ENCODE peak calls at places on chromosomes 2 and 18, in five cellular contexts. S is heart right ventricle, D is nephron progenitor cell, G is heart left ventricle, N is omental fat pad. L is an unnamed sample.

GRCh38 chr18:51619283-51619682 is 421.8 kb upstream of the MEX3C start:
- DNase-seq in S (no peak), D (no peak), G (no peak), N (no peak), L (no peak)

GRCh38 chr18:64678048-64678447 is 529.2 kb upstream of the LINC00305 start:
- DNase-seq in S (no peak), D (no peak), G (no peak), N (no peak), L (no peak)

GRCh38 chr2:182767578-182767977 is 51.5 kb downstream of the DNAJC10 start:
- DNase-seq in S (no peak), D (no peak), G (no peak), N (no peak), L (no peak)

GRCh38 chr2:174643356-174643755 is 45.8 kb upstream of the WIPF1 start:
- DNase-seq in S (no peak), D (no peak), G (no peak), N (no peak), L (no peak)

GRCh38 chr18:50847192-50847591 is 27.4 kb upstream of the MRO start:
- DNase-seq in S (no peak), D (no peak), G (no peak), N (no peak), L (no peak)

GRCh38 chr2:82526267-82526666 is 1932.8 kb downstream of the SUCLG1 start:
- DNase-seq in S (no peak), D (no peak), G (no peak), N (no peak), L (no peak)

GRCh38 chr18:5824370-5824984 is 70.8 kb downstream of the TMEM200C start:
- DNase-seq in S (no peak), D (no peak), G (no peak), N (no peak), L (no peak)

GRCh38 chr2:158539176-158539895 is 82.6 kb downstream of the PKP4 start:
- DNase-seq in S (no peak), D (no peak), G (no peak), N (no peak), L (no peak)

DNA sequence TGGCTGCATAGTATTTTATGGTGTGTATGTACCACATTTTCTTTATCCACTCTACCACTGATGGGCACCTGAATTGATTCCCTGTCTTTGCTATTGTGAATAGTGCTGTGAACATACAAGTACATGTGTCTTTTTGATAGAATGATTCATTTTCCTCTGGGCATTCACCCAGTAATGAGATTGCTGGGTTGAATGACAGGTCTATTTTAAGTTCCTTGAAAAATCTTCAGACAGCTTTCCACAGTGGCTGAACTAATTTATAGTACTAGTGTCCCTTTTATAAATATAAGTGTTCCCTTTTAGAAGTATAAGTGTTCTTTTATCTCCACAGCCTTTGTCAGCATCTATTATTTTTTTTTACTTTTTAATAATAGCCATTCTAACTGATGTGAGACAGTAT is 303.9 kb upstream of the EPHA4 start:
- DNase-seq in S (no peak), D (no peak), G (no peak), N (no peak), L (no peak)
- TF ChIP-seq CTCF in S (no peak), D (no peak), G (no peak), N (no peak), L (no peak)

GRCh38 chr2:236526459-236527197 is 43.0 kb upstream of the ACKR3 start:
- DNase-seq in S (no peak), D (peak; percentile 29), G (no peak), N (no peak), L (no peak)
- TF ChIP-seq CTCF in S (no peak), D (peak; percentile 24), G (no peak), N (no peak), L (no peak)

GRCh38 chr2:202072226-202072625 is 829 bp upstream of the KIAA2012 start:
- DNase-seq in S (no peak), D (no peak), G (no peak), N (no peak), L (no peak)
- TF ChIP-seq CTCF in S (no peak), D (peak; percentile 41), G (no peak), N (no peak), L (no peak)

GRCh38 chr2:234292955-234293228 is 204.0 kb downstream of the ARL4C start:
- DNase-seq in S (no peak), D (no peak), G (no peak), N (no peak), L (no peak)

GRCh38 chr2:234290671-234291070 is 206.2 kb downstream of the ARL4C start:
- DNase-seq in S (no peak), D (no peak), G (no peak), N (no peak), L (no peak)

GRCh38 chr2:234291765-234292204 is 205.1 kb downstream of the ARL4C start:
- DNase-seq in S (peak; percentile 33), D (peak; percentile 38), G (peak; percentile 42), N (no peak), L (no peak)

GRCh38 chr2:234292205-234292954 is 204.5 kb downstream of the ARL4C start:
- DNase-seq in S (no peak), D (no peak), G (no peak), N (no peak), L (no peak)

DNA sequence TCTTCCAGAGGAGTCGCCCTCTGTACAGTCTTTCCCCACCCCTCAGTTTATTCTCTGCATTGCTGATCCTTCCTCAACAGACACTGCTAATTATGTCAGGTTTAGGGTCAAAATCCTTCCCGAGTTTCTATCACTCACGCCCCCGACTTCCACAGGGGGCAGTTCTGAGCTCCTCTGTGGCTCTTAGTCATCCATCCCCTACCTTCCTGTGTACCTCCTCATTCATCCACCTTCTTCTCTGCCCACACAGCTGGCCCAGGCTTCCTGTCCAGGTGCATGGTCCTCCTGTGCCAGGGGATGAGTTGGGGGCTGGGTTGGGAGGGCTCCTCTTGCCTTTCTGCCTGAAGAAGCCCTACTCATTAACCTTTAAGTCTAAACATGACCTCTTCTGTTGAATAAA is 202.9 kb downstream of the ARL4C start:
- DNase-seq in S (no peak), D (no peak), G (no peak), N (no peak), L (no peak)
- TF ChIP-seq CTCF in S (no peak), D (no peak), G (no peak), N (no peak), L (no peak)

DNA sequence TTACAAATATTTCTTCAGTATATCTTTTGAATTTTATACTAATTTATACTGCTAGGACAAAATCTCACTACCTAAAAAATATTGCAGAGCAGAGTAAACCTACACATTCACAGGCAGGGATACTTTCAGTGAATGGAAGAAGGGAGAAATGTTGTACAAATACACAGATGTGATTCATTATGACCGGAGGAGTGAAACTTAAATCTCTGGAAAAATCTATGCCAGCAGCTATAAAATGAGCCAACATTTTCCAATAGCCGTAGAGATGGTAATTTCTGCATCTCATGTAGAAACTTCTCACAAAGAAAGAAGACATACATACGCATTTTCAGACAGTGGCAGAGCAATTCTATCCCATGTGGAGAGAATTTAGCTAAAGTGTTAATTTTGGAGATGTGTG is 54.8 kb downstream of the KCNS3 start:
- DNase-seq in S (no peak), D (no peak), G (no peak), N (no peak), L (no peak)
- TF ChIP-seq CTCF in S (no peak), D (no peak), G (no peak), N (no peak), L (no peak)

DNA sequence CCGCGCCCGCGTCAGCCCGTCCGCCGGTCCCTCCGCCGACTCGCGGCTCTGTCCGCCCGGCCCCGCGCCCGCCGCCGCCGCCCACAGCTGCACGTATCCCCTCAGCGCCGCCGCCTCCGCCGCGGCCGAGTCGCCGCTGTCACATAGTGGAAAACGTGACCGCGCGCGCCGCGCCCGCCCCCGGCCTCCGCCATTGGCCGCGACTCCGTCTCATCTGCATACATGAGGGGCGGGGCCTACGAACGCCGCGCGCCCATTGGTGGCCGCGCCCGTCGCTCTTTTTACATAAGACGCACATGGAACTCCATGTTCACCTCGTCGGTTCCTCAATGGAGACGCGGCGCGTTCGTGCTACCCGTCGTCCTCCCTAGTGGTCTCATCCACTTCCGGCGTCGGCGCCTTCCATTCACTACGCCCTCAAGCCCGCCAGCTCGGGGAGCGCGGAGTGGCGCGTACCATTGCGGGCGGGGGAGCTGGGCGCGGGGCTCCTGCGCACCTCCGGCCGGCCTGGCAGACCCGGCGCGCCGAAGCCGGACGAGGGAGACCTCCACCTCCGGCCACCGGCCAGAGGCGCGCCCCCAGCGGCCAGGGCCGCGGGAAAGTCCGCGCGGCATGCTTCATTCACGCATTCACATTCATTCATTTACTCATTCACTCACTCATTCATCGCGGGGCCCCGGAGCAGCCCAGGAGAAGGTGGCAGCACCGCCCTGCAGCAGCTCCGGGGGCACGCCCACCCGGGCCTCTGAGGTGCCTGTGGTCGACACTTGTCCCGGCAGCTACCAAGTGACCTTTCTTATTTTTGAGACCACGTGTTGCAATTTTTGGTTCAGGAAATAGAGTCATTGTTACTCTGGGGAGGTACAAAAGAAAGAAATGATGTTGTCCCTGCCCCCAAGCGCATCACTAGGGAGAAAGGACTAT is 502 bp upstream of the PER2 start:
- DNase-seq in S (peak; percentile 99), D (peak; percentile 99), G (peak; percentile 99), N (peak; percentile 99), L (peak; percentile 95)
- TF ChIP-seq CTCF in S (no peak), D (peak; percentile 39), G (peak; percentile 37), N (peak; percentile 39), L (no peak)

DNA sequence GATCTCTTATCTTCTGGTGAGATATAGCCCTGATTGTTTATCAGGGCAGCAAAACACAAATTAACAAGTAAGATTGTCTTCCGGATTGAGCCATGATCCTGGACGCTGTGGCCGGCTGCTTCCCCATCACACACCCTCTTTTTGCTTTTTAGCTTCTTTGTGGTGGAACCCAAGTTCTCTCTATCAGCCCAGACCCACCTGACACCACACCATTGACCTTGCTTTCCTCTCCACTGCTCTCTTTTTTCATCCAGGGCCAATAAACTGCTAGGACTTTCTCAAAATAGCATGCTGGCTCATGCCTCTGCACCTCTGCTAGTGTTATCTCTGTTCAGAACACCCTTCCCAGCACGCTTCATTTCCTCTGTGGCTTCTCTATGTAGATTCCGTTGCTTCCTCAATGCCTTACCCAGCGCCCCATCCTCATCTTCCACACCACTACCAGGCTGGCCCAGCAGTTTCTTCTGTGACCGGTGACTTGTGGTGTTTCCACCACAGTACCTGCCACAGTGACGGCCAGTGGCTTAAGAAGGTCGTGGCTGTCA is 111.7 kb upstream of the CNTNAP5 start:
- DNase-seq in S (no peak), D (no peak), G (no peak), N (no peak), L (no peak)
- TF ChIP-seq CTCF in S (no peak), D (no peak), G (no peak), N (no peak), L (no peak)

GRCh38 chr2:204339212-204339715 is 206.0 kb upstream of the PARD3B start:
- DNase-seq in S (no peak), D (no peak), G (no peak), N (no peak), L (no peak)

GRCh38 chr2:204333861-204334260 is 211.4 kb upstream of the PARD3B start:
- DNase-seq in S (no peak), D (no peak), G (no peak), N (no peak), L (no peak)

GRCh38 chr2:204337638-204338037 is 207.6 kb upstream of the PARD3B start:
- DNase-seq in S (no peak), D (no peak), G (no peak), N (no peak), L (no peak)

GRCh38 chr2:204332706-204333105 is 212.6 kb upstream of the PARD3B start:
- DNase-seq in S (no peak), D (no peak), G (no peak), N (no peak), L (no peak)

DNA sequence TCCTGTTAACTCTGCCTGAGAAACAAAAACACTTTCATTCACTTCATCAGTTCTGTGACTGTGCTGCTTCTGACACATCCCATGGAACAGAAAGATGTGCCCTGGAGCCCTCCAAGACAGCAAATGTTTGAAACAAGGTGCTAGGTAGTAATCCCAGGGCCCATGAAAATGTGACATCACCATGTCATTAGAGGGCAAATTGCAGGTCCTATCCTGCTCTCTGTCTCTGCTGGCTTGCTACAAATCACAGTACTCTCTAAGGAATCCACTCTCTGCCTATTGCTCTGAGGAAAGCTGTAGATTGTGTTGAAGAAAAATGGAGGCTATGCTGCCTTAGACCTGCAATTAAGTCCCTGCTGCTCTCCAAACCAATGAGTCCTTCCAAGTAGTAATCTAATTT is 209.6 kb upstream of the PARD3B start:
- DNase-seq in S (no peak), D (no peak), G (no peak), N (no peak), L (no peak)
- TF ChIP-seq CTCF in S (no peak), D (no peak), G (no peak), N (no peak), L (no peak)

L was measured in mesothelial cell of epicardium.